ENCODE peak calls at places on chromosomes 12 and 14, in nine cellular contexts. Q is ecto neural progenitor cell; Y is dermis blood vessel endothelial cell; L is sigmoid colon; A is fibroblast of mammary gland; J is nucleus accumbens; V is hypothalamus; M is HFFc6; E is activated T-helper 1 cell treated with anti-CD3 and anti-CD28 coated beads, Interleukin-12 subunit alpha, Interleukin-12 subunit beta, Interleukin-2, Interleukin-4 antibody, amounts not matched to agents 30 ng/mL and 10 ng/mL and 1 ng/mL, durations not matched to agents 14 hours and 24 hours and 36 hours. D is an unnamed sample.

GRCh38 chr14:105201928-105202513 is 20.9 kb upstream of the NUDT14 start:
- DNase-seq in Q (no peak), Y (peak), L (no peak), A (no peak), J (no peak), V (no peak), M (no peak), E (no peak), D (no peak)

GRCh38 chr14:100107236-100107635 is 42.0 kb downstream of the EVL start:
- DNase-seq in Q (no peak), Y (no peak), L (peak), A (no peak), J (no peak), V (no peak), M (no peak), E (no peak), D (no peak)

GRCh38 chr12:69570545-69571399 is 14.5 kb upstream of the CCT2 start:
- DNase-seq in Q (no peak), Y (peak), L (peak), A (peak), J (no peak), V (no peak), M (peak), E (peak), D (no peak)

GRCh38 chr12:26273811-26274210 is 78.4 kb downstream of the SSPN start:
- DNase-seq in Q (no peak), Y (no peak), L (no peak), A (no peak), J (no peak), V (no peak), M (no peak), E (no peak), D (no peak)

GRCh38 chr12:83141460-83141994 is 454.8 kb downstream of the TMTC2 start:
- DNase-seq in Q (no peak), Y (no peak), L (no peak), A (no peak), J (no peak), V (no peak), M (no peak), E (no peak), D (no peak)

GRCh38 chr12:7152818-7153217 is 22.6 kb downstream of the CLSTN3 start:
- DNase-seq in Q (no peak), Y (no peak), L (no peak), A (no peak), J (no peak), V (no peak), M (no peak), E (no peak), D (no peak)

GRCh38 chr12:53224897-53225634 is 6.9 kb downstream of the RARG start:
- DNase-seq in Q (peak), Y (no peak), L (no peak), A (no peak), J (no peak), V (no peak), M (no peak), E (no peak), D (no peak)

GRCh38 chr14:54881235-54881760 is 21.3 kb downstream of the GCH1 start:
- DNase-seq in Q (no peak), Y (peak), L (no peak), A (peak), J (no peak), V (no peak), M (no peak), E (peak), D (no peak)

GRCh38 chr14:78131616-78132015 is 38.6 kb upstream of the NRXN3 start:
- DNase-seq in Q (no peak), Y (no peak), L (no peak), A (no peak), J (no peak), V (peak), M (no peak), E (no peak), D (no peak)

GRCh38 chr12:120199595-120200306 is 1.2 kb downstream of the RPLP0 start:
- DNase-seq in Q (no peak), Y (peak), L (peak), A (peak), J (no peak), V (no peak), M (peak), E (no peak), D (no peak)

GRCh38 chr12:111756681-111757080 is 10.1 kb upstream of the ALDH2 start:
- DNase-seq in Q (no peak), Y (no peak), L (no peak), A (no peak), J (no peak), V (no peak), M (no peak), E (no peak), D (no peak)

GRCh38 chr12:15088115-15088514 is 115.3 kb downstream of the PDE6H start:
- DNase-seq in Q (no peak), Y (no peak), L (no peak), A (no peak), J (no peak), V (no peak), M (no peak), E (no peak), D (no peak)

GRCh38 chr12:18798445-18799139 is 60.7 kb downstream of the CAPZA3 start:
- DNase-seq in Q (no peak), Y (no peak), L (no peak), A (peak), J (no peak), V (no peak), M (no peak), E (no peak), D (no peak)

GRCh38 chr14:55347040-55347439 is 64.6 kb downstream of the ATG14 start:
- DNase-seq in Q (no peak), Y (no peak), L (no peak), A (no peak), J (no peak), V (no peak), M (no peak), E (no peak), D (no peak)

GRCh38 chr14:106459971-106460730 is 933.8 kb downstream of the TMEM121 start:
- DNase-seq in Q (no peak), Y (no peak), L (no peak), A (no peak), J (no peak), V (no peak), M (no peak), E (peak), D (peak)

GRCh38 chr12:96140110-96140509 is 54.1 kb upstream of the ELK3 start:
- DNase-seq in Q (no peak), Y (no peak), L (no peak), A (peak), J (no peak), V (no peak), M (peak), E (no peak), D (no peak)

GRCh38 chr14:34029921-34030334 is 79.1 kb upstream of the EGLN3 start:
- DNase-seq in Q (no peak), Y (no peak), L (peak), A (peak), J (no peak), V (no peak), M (no peak), E (no peak), D (no peak)

GRCh38 chr14:93980464-93981201 is 4.3 kb upstream of the ASB2 start:
- DNase-seq in Q (no peak), Y (no peak), L (peak), A (peak), J (no peak), V (peak), M (no peak), E (no peak), D (no peak)

GRCh38 chr12:56840922-56841321 is 77.8 kb downstream of the HSD17B6 start:
- DNase-seq in Q (no peak), Y (no peak), L (no peak), A (peak), J (no peak), V (no peak), M (peak), E (no peak), D (no peak)

GRCh38 chr12:58841058-58841798 is 79.1 kb downstream of the LRIG3 start:
- DNase-seq in Q (no peak), Y (no peak), L (no peak), A (no peak), J (no peak), V (no peak), M (no peak), E (no peak), D (no peak)

GRCh38 chr14:93914278-93914677 is 12.9 kb upstream of the FAM181A start:
- DNase-seq in Q (no peak), Y (no peak), L (no peak), A (no peak), J (no peak), V (no peak), M (no peak), E (no peak), D (no peak)

GRCh38 chr14:91893659-91894058 is 26.3 kb upstream of the TC2N start:
- DNase-seq in Q (no peak), Y (no peak), L (peak), A (peak), J (no peak), V (no peak), M (no peak), E (no peak), D (no peak)

GRCh38 chr14:21092147-21093011 is 6.1 kb downstream of the ZNF219 start:
- DNase-seq in Q (peak), Y (peak), L (peak), A (peak), J (peak), V (peak), M (peak), E (peak), D (peak)

GRCh38 chr14:42110167-42110566 is 503.5 kb downstream of the LRFN5 start:
- DNase-seq in Q (no peak), Y (peak), L (no peak), A (peak), J (no peak), V (no peak), M (no peak), E (no peak), D (peak)

GRCh38 chr14:22813145-22813544 is 2.1 kb downstream of the SLC7A7 start:
- DNase-seq in Q (no peak), Y (no peak), L (no peak), A (no peak), J (no peak), V (no peak), M (no peak), E (no peak), D (no peak)

GRCh38 chr14:68866991-68867533 is 74.2 kb upstream of the ZFP36L1 start:
- DNase-seq in Q (no peak), Y (no peak), L (no peak), A (no peak), J (no peak), V (no peak), M (no peak), E (no peak), D (no peak)

GRCh38 chr14:36605506-36605857 is 23.1 kb upstream of the NKX2-8 start:
- DNase-seq in Q (no peak), Y (peak), L (no peak), A (no peak), J (no peak), V (no peak), M (no peak), E (no peak), D (no peak)

GRCh38 chr12:54398995-54399793 is 14.7 kb upstream of the ZNF385A start:
- DNase-seq in Q (peak), Y (peak), L (peak), A (peak), J (peak), V (peak), M (peak), E (peak), D (peak)

GRCh38 chr14:102182190-102182589 is 42.5 kb downstream of the WDR20 start:
- DNase-seq in Q (no peak), Y (peak), L (no peak), A (peak), J (no peak), V (no peak), M (peak), E (no peak), D (no peak)

GRCh38 chr12:7832059-7832696 is 40.5 kb downstream of the SLC2A14 start:
- DNase-seq in Q (no peak), Y (peak), L (no peak), A (peak), J (no peak), V (no peak), M (peak), E (peak), D (peak)

GRCh38 chr14:23006544-23007419 is 3.2 kb downstream of the C14orf93 start:
- DNase-seq in Q (peak), Y (peak), L (peak), A (peak), J (peak), V (peak), M (peak), E (peak), D (peak)

GRCh38 chr12:74021937-74022336 is 515.7 kb upstream of the ATXN7L3B start:
- DNase-seq in Q (peak), Y (peak), L (no peak), A (peak), J (no peak), V (peak), M (no peak), E (no peak), D (peak)

GRCh38 chr14:91317381-91318313 is 73.1 kb upstream of the GPR68 start:
- DNase-seq in Q (no peak), Y (peak), L (peak), A (peak), J (no peak), V (no peak), M (no peak), E (peak), D (no peak)

GRCh38 chr14:21098134-21098891 is at the start of gene ZNF219:
- DNase-seq in Q (peak), Y (peak), L (peak), A (peak), J (no peak), V (peak), M (peak), E (no peak), D (peak)

GRCh38 chr14:64195194-64195593 is 99.0 kb downstream of the ESR2 start:
- DNase-seq in Q (no peak), Y (peak), L (no peak), A (no peak), J (no peak), V (no peak), M (no peak), E (no peak), D (no peak)

GRCh38 chr12:126156806-126157574 is 1091.8 kb downstream of the AACS start:
- DNase-seq in Q (no peak), Y (no peak), L (no peak), A (no peak), J (no peak), V (peak), M (no peak), E (no peak), D (no peak)